ENCODE peak calls at places on chromosomes 2 and 18, in eight cellular contexts. X is aorta, K is HepG2, Q is esophagus squamous epithelium, N is psoas muscle, H is tibial artery, C is A549, T is iPS DF 6.9. S is an unnamed sample.

GRCh38 chr2:240248981-240249422 is 108.5 kb upstream of the OTOS start:
- DNase-seq in X (peak; percentile 53), K (no peak), Q (no peak), N (no peak), H (no peak), C (no peak), T (no peak), S (no peak)

GRCh38 chr2:180707867-180708205 is 272.6 kb upstream of the UBE2E3 start:
- DNase-seq in X (no peak), K (peak; percentile 4), Q (no peak), N (no peak), H (no peak), C (peak; percentile 71), T (no peak), S (no peak)

GRCh38 chr18:36265035-36265434 is 32.5 kb upstream of the FHOD3 start:
- DNase-seq in X (no peak), K (no peak), Q (no peak), N (no peak), H (no peak), C (no peak), T (no peak), S (no peak)

GRCh38 chr2:172985139-172985874 is 90.3 kb upstream of the MAP3K20 start:
- DNase-seq in X (peak; percentile 78), K (no peak), Q (no peak), N (peak; percentile 16), H (peak; percentile 72), C (peak; percentile 81), T (no peak), S (peak; percentile 82)

GRCh38 chr2:240371461-240372000 is 63.9 kb upstream of the GPC1 start:
- DNase-seq in X (no peak), K (no peak), Q (no peak), N (no peak), H (no peak), C (no peak), T (no peak), S (peak; percentile 77)

GRCh38 chr2:487495-488079 is 189.6 kb downstream of the TMEM18 start:
- DNase-seq in X (no peak), K (no peak), Q (no peak), N (no peak), H (no peak), C (no peak), T (no peak), S (no peak)

GRCh38 chr2:220670461-220670979 is 901.6 kb downstream of the EPHA4 start:
- DNase-seq in X (no peak), K (no peak), Q (no peak), N (no peak), H (no peak), C (no peak), T (no peak), S (no peak)

GRCh38 chr2:234495076-234495800 is 1.6 kb downstream of the ARL4C start:
- DNase-seq in X (no peak), K (no peak), Q (no peak), N (no peak), H (no peak), C (peak; percentile 23), T (no peak), S (peak; percentile 62)

GRCh38 chr2:168247341-168248305 is at the start of gene STK39:
- DNase-seq in X (peak; percentile 91), K (peak; percentile 68), Q (no peak), N (peak; percentile 73), H (peak; percentile 84), C (peak; percentile 72), T (peak; percentile 54), S (peak; percentile 95)

GRCh38 chr18:11078491-11078890 is 70.9 kb downstream of the PIEZO2 start:
- DNase-seq in X (no peak), K (no peak), Q (no peak), N (no peak), H (no peak), C (no peak), T (no peak), S (no peak)

GRCh38 chr2:237547841-237548416 is 18.4 kb upstream of the PRLH start:
- DNase-seq in X (no peak), K (peak; percentile 30), Q (no peak), N (no peak), H (peak; percentile 46), C (no peak), T (no peak), S (no peak)

GRCh38 chr2:173999724-174000123 is 34.6 kb upstream of the SP3 start:
- DNase-seq in X (no peak), K (no peak), Q (no peak), N (no peak), H (no peak), C (no peak), T (no peak), S (no peak)

GRCh38 chr2:173999272-173999671 is 34.1 kb upstream of the SP3 start:
- DNase-seq in X (peak; percentile 84), K (no peak), Q (no peak), N (no peak), H (peak; percentile 90), C (no peak), T (no peak), S (no peak)

GRCh38 chr2:173997779-173998178 is 32.6 kb upstream of the SP3 start:
- DNase-seq in X (no peak), K (no peak), Q (no peak), N (no peak), H (no peak), C (no peak), T (no peak), S (no peak)

GRCh38 chr2:173997269-173997668 is 32.1 kb upstream of the SP3 start:
- DNase-seq in X (peak; percentile 81), K (no peak), Q (peak; percentile 51), N (peak; percentile 84), H (peak; percentile 94), C (no peak), T (no peak), S (no peak)

DNA sequence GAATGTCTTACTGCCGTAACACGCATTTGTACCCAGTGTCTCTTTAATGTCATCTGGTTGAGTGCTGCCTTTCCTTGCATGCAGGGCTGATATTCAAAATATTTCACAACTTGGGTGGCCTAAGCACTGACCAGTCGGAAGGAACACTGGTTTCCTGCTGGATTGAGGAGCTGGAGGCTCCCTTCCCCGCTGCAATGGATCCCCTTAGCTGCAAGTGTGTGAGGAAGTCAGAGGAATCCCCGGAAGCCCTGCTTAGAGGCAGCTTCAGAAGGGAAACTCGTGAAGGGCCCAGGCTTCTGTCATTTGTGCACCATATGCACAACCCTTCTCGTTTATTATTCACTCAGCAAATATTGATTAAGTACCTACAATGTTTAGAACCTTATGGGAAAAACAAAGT is 33.2 kb upstream of the SP3 start:
- DNase-seq in X (no peak), K (no peak), Q (no peak), N (no peak), H (no peak), C (no peak), T (no peak), S (no peak)
- H3K27ac ChIP-seq in X (no peak overlapping the region), K (no peak overlapping the region), Q (no peak overlapping the region), N (no peak overlapping the region), H (peak overlapping the region; percentile 77), C (no peak overlapping the region), T (no peak overlapping the region), S (peak overlapping the region; percentile 19)

DNA sequence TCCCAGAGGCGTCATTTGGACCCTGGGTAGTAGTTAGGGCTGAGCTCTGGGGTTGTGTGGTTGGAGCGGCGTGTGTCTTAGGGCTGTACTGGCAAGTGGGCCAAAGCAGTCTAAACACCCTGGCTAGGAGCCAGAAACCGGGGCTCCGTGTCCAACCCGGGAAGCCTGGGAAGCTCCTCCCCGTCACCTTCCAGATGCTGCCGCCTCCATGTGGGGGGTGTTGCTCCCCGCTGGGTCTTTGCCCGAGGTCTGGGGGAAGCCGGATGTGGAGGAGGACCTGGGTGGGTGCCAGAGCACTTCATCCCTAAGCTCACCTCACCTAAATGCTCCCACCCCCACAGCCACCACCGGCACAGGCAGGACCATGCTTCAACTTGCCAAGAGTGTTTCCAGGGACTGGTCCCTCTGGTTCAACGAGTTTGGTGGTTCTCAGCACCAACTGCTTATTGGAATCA is 25.4 kb downstream of the TET3 start:
- DNase-seq in X (no peak), K (no peak), Q (no peak), N (no peak), H (no peak), C (no peak), T (no peak), S (peak; percentile 78)
- H3K27ac ChIP-seq in X (no peak overlapping the region), K (no peak overlapping the region), Q (peak overlapping the region; percentile 55), N (no peak overlapping the region), H (no peak overlapping the region), C (no peak overlapping the region), T (no peak overlapping the region), S (no peak overlapping the region)

DNA sequence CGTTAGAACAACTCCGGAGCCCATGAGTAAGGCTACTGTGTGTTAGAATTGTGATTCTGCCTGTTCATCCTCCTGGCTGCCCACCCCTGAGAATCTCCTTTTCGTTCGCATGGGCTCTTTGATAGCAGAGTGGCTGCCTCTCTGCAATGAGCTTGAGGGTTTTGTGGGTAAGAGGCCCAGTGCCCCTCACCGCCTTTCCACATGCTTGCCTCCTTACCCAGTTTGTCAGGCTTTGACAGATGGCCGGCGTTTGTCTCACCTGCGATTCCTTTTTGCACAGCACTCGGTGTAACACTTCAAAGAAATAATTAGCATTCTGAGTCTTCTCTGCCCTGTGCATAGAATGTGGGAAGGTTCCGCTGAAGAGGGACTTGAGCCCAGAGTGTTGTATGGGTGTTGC is 138.0 kb downstream of the RHBDD1 start:
- DNase-seq in X (no peak), K (no peak), Q (no peak), N (no peak), H (no peak), C (no peak), T (no peak), S (no peak)
- H3K27ac ChIP-seq in X (no peak overlapping the region), K (no peak overlapping the region), Q (no peak overlapping the region), N (no peak overlapping the region), H (no peak overlapping the region), C (no peak overlapping the region), T (no peak overlapping the region), S (no peak overlapping the region)

GRCh38 chr2:54466880-54467279 is 10.8 kb downstream of the SPTBN1 start:
- DNase-seq in X (no peak), K (no peak), Q (no peak), N (no peak), H (no peak), C (no peak), T (no peak), S (no peak)

GRCh38 chr2:54469484-54470053 is 13.4 kb downstream of the SPTBN1 start:
- DNase-seq in X (no peak), K (no peak), Q (no peak), N (no peak), H (no peak), C (no peak), T (no peak), S (no peak)

GRCh38 chr2:54471221-54471711 is 15.1 kb downstream of the SPTBN1 start:
- DNase-seq in X (no peak), K (peak; percentile 90), Q (no peak), N (no peak), H (no peak), C (peak; percentile 82), T (no peak), S (no peak)

GRCh38 chr2:54470241-54470938 is 14.3 kb downstream of the SPTBN1 start:
- DNase-seq in X (no peak), K (no peak), Q (no peak), N (no peak), H (no peak), C (no peak), T (no peak), S (peak; percentile 65)

DNA sequence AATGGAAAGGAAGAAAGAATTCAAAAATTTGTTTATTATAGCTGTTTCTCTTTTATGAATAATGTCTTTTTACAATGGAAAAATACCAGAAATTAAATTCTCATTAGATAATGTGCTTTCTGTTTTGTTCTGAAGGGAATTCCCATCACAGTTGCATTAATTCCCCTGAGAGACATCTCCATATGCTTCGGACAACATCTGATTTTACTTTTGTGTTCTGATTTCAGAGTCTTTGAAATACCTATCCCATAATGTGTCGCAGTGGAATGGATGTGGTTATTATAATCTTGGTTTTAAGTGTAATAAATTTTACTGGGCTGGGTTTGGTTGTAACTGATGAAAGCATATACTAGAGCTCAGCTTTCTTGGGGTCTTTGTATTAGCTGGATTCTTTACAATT is 12.5 kb downstream of the SPTBN1 start:
- DNase-seq in X (no peak), K (no peak), Q (no peak), N (no peak), H (no peak), C (no peak), T (no peak), S (no peak)
- H3K27ac ChIP-seq in X (no peak overlapping the region), K (no peak overlapping the region), Q (no peak overlapping the region), N (peak overlapping the region; percentile 74), H (no peak overlapping the region), C (no peak overlapping the region), T (no peak overlapping the region), S (peak overlapping the region; percentile 60)

S was measured in upper lobe of left lung.